ENCODE peak calls at places on chromosomes 7 and 10, in eight cellular contexts. F is thyroid gland; E is OCI-LY7; C is thoracic aorta; D is naive thymus-derived CD4-positive, alpha-beta T cell; Y is heart right ventricle; L is colonic mucosa; H is DND-41. M is an unnamed sample.
A peak's percentile ranks its signal among the peaks of the same experiment; 100 is the strongest.

GRCh38 chr10:126262186-126262838 is 126.0 kb downstream of the ADAM12 start:
- DNase-seq in F (no peak), E (no peak), C (no peak), D (no peak), Y (no peak), L (no peak), H (no peak), M (no peak)

GRCh38 chr7:18225067-18225466 is 197.4 kb upstream of the PRPS1L1 start:
- DNase-seq in F (no peak), E (no peak), C (no peak), D (no peak), Y (no peak), L (no peak), H (no peak), M (no peak)

GRCh38 chr7:92781117-92781720 is 55.2 kb downstream of the CDK6 start:
- DNase-seq in F (no peak), E (no peak), C (no peak), D (no peak), Y (peak; percentile 51), L (no peak), H (no peak), M (no peak)

GRCh38 chr7:22250390-22250789 is 106.6 kb downstream of the RAPGEF5 start:
- DNase-seq in F (no peak), E (no peak), C (no peak), D (no peak), Y (no peak), L (no peak), H (no peak), M (no peak)

GRCh38 chr7:36677769-36678435 is 46.4 kb downstream of the AOAH start:
- DNase-seq in F (no peak), E (no peak), C (no peak), D (peak; percentile 11), Y (no peak), L (no peak), H (no peak), M (no peak)

GRCh38 chr10:30184397-30185033 is 125.1 kb upstream of the JCAD start:
- DNase-seq in F (no peak), E (no peak), C (no peak), D (no peak), Y (no peak), L (no peak), H (no peak), M (no peak)

GRCh38 chr10:133441780-133442179 is 12.0 kb upstream of the SCART1 start:
- DNase-seq in F (no peak), E (no peak), C (no peak), D (no peak), Y (no peak), L (peak; percentile 11), H (no peak), M (no peak)

GRCh38 chr7:7705316-7705715 is 13.1 kb downstream of the RPA3 start:
- DNase-seq in F (no peak), E (no peak), C (no peak), D (no peak), Y (no peak), L (no peak), H (no peak), M (no peak)

GRCh38 chr10:97632949-97633884 is at the start of gene MORN4:
- DNase-seq in F (peak; percentile 95), E (peak; percentile 89), C (peak; percentile 80), D (peak; percentile 94), Y (peak; percentile 96), L (peak; percentile 94), H (no peak), M (no peak)

GRCh38 chr10:72712136-72712535 is 20.2 kb downstream of the MCU start:
- DNase-seq in F (no peak), E (no peak), C (no peak), D (no peak), Y (no peak), L (no peak), H (no peak), M (no peak)

GRCh38 chr7:15503603-15504280 is 58.1 kb downstream of the AGMO start:
- DNase-seq in F (no peak), E (no peak), C (no peak), D (no peak), Y (no peak), L (no peak), H (no peak), M (no peak)
- H3K4me3 ChIP-seq in F (no peak overlapping the region), E (no peak overlapping the region), C (no peak overlapping the region), D (no peak overlapping the region), Y (no peak overlapping the region), L (no peak overlapping the region), H (no peak overlapping the region), M (no peak overlapping the region)

GRCh38 chr10:78316451-78316931 is 282.8 kb downstream of the RPS24 start:
- DNase-seq in F (peak; percentile 40), E (no peak), C (no peak), D (no peak), Y (no peak), L (peak; percentile 16), H (no peak), M (no peak)
- H3K4me1 ChIP-seq in F (peaks cover 11% of the 10 kb centered on the region), E (no peaks in the 10 kb centered on the region), C (peaks cover 18% of the 10 kb centered on the region), D (no peaks in the 10 kb centered on the region), Y (peaks cover 5% of the 10 kb centered on the region), L (no peaks in the 10 kb centered on the region), H (no peaks in the 10 kb centered on the region), M (no peaks in the 10 kb centered on the region)

DNA sequence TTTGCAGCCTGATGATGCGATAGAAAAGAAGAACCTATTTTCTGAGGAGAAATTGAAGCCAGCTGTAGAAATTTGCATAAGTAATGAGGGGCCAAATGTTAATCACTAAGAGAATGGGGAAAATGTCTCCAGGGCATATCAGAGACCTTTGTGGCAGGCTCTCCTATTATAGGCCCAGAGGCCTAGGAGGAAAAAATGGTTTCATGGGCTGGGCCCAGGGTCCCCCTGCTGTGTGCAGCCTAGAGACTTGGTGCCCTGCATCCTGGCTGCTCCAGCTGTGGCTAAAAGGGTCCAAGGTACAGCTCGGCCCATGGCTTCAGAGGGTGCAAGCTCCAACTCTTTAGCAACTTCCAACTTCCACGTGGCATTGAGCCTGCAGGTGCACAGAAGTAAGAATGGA is 123.4 kb downstream of the STK31 start:
- DNase-seq in F (no peak), E (no peak), C (no peak), D (no peak), Y (no peak), L (no peak), H (no peak), M (no peak)
- H3K9me3 ChIP-seq in F (no peaks in the 10 kb centered on the region), E (peaks cover 5% of the 10 kb centered on the region), C (peaks cover 4% of the 10 kb centered on the region), D (no peaks in the 10 kb centered on the region), Y (no peaks in the 10 kb centered on the region), L (no peaks in the 10 kb centered on the region), H (peaks cover 17% of the 10 kb centered on the region), M (peaks cover 7% of the 10 kb centered on the region)

GRCh38 chr7:31052504-31052840 is 364 bp downstream of the ADCYAP1R1 start:
- DNase-seq in F (no peak), E (no peak), C (no peak), D (no peak), Y (no peak), L (no peak), H (no peak), M (no peak)
- H3K4me3 ChIP-seq in F (no peak overlapping the region), E (no peak overlapping the region), C (peak overlapping the region; percentile 29), D (no peak overlapping the region), Y (peak overlapping the region; percentile 63), L (peak overlapping the region; percentile 7), H (no peak overlapping the region), M (no peak overlapping the region)

GRCh38 chr10:74051729-74052342 is 53.9 kb downstream of the VCL start:
- DNase-seq in F (no peak), E (no peak), C (no peak), D (no peak), Y (no peak), L (no peak), H (no peak), M (peak; percentile 46)

GRCh38 chr10:74047871-74048270 is 50.0 kb downstream of the VCL start:
- DNase-seq in F (no peak), E (no peak), C (no peak), D (no peak), Y (no peak), L (no peak), H (no peak), M (no peak)

GRCh38 chr10:74048433-74048832 is 50.5 kb downstream of the VCL start:
- DNase-seq in F (no peak), E (no peak), C (no peak), D (no peak), Y (no peak), L (no peak), H (no peak), M (no peak)

GRCh38 chr10:74049995-74050394 is 52.1 kb downstream of the VCL start:
- DNase-seq in F (no peak), E (no peak), C (no peak), D (no peak), Y (no peak), L (no peak), H (no peak), M (no peak)

DNA sequence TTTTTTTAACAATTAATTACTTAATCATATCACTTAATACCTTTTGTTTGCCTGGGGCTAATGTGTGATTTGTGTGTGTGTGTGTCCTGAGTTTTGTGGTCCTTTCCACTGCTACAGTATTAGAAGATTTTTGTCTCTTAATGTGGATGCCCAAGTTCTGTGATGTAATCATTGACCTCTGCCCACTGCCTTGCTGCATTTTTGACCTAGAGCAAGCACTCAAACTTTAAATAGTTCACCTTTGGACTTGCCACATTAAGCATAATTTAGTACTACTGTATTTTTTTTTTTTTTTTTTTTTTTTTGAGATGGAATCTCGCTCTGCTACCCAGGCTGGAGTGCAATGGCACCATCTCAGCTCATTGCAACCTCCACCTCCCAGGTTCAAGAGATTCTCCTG is 52.7 kb downstream of the VCL start:
- DNase-seq in F (no peak), E (no peak), C (no peak), D (no peak), Y (no peak), L (no peak), H (no peak), M (no peak)
- H3K4me1 ChIP-seq in F (peaks cover 24% of the 10 kb centered on the region), E (peaks cover 8% of the 10 kb centered on the region), C (peaks cover 78% of the 10 kb centered on the region), D (no peaks in the 10 kb centered on the region), Y (peaks cover 75% of the 10 kb centered on the region), L (peaks cover 6% of the 10 kb centered on the region), H (no peaks in the 10 kb centered on the region), M (peaks cover 10% of the 10 kb centered on the region)

DNA sequence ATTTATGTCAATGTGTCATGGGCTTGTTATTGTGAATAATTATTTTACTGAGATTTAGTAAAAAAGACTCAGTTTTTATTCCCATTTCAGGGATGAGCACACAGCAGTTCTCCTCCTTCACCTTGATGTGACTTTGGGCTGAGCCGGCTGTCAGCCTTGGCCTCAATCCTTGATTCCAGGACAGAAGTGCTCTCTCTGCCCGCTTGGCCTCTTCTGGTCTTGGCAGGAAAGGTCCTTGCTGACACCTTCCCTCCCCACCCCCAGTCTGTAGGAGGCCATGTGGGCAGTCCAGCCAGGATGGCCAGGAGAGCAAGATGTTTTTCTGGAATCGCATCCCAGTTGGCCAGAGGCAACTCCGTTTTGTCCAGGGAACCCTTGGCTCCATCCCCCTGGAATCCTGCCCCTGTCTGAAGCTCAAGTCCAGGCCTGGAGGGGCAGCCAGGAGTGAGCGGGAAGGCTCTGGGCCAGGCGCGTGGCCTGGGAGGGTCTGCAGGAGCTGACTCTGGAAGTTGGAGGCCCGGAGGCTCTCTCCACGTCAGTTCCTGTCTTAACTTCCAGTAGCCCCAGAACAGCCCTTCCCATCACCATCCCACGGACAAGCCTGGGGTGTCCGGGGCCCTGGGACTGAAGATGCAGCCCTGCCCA is 100.9 kb downstream of the PDGFA start:
- DNase-seq in F (no peak), E (no peak), C (no peak), D (no peak), Y (no peak), L (no peak), H (no peak), M (no peak)
- H3K9me3 ChIP-seq in F (no peaks in the 10 kb centered on the region), E (no peaks in the 10 kb centered on the region), C (peaks cover 4% of the 10 kb centered on the region), D (no peaks in the 10 kb centered on the region), Y (no peaks in the 10 kb centered on the region), L (no peaks in the 10 kb centered on the region), H (peaks cover 18% of the 10 kb centered on the region), M (no peaks in the 10 kb centered on the region)

M was measured in HAP-1.